ENCODE peak calls at places on chromosomes 16 and 17, in four cellular contexts. L is mucosa of descending colon, F is heart left ventricle, M is H7. U is an unnamed sample.

GRCh38 chr16:86087561-86088230 is 188.7 kb downstream of the IRF8 start:
- DNase-seq in L (no peak), F (no peak), M (no peak), U (peak)

GRCh38 chr16:1414532-1415265 is at the start of gene UNKL:
- DNase-seq in M (peak), F (peak), L (peak), U (peak)

GRCh38 chr16:81873843-81874752 is 95.0 kb downstream of the PLCG2 start:
- DNase-seq in L (no peak), F (no peak), M (peak), U (no peak)

GRCh38 chr17:81994593-81995462 is 17.4 kb downstream of the ASPSCR1 start:
- DNase-seq in F (peak), L (peak), M (peak), U (no peak)

GRCh38 chr17:32342603-32343325 is 791 bp upstream of the C17orf75 start:
- DNase-seq in M (no peak), F (no peak), L (no peak), U (no peak)

GRCh38 chr17:75525806-75526554 is 483 bp downstream of the LLGL2 start:
- DNase-seq in L (peak), M (peak), F (no peak), U (no peak)

GRCh38 chr17:82399601-82400101 is 18.5 kb upstream of the HEXD start:
- DNase-seq in M (peak), F (no peak), L (no peak), U (peak)

GRCh38 chr16:8026450-8026849 is 563.9 kb downstream of the TMEM114 start:
- DNase-seq in F (no peak), L (no peak), M (peak), U (no peak)

GRCh38 chr17:40124279-40125141 is 2.7 kb downstream of the MSL1 start:
- DNase-seq in L (no peak), F (no peak), M (peak), U (no peak)

GRCh38 chr17:67016039-67016762 is 28.2 kb upstream of the CACNG1 start:
- DNase-seq in L (no peak), F (no peak), M (peak), U (no peak)

GRCh38 chr17:29162909-29163341 is 17.3 kb downstream of the MYO18A start:
- DNase-seq in M (no peak), F (no peak), L (no peak), U (peak)

GRCh38 chr17:33511670-33512069 is 218.6 kb upstream of the ASIC2 start:
- DNase-seq in M (no peak), L (no peak), F (no peak), U (no peak)

GRCh38 chr17:2064980-2065785 is 10.3 kb downstream of the HIC1 start:
- DNase-seq in F (peak), M (peak), L (no peak), U (peak)

GRCh38 chr17:39739020-39739884 is 1.5 kb downstream of the GRB7 start:
- DNase-seq in M (peak), F (no peak), L (peak), U (peak)

GRCh38 chr17:16962804-16963203 is 9.1 kb downstream of the TNFRSF13B start:
- DNase-seq in L (no peak), M (no peak), F (no peak), U (no peak)

GRCh38 chr16:84411768-84412167 is 43.4 kb downstream of the ATP2C2 start:
- DNase-seq in L (no peak), M (no peak), F (no peak), U (no peak)

GRCh38 chr17:72219136-72219823 is 98.5 kb downstream of the SOX9 start:
- DNase-seq in M (peak), L (no peak), F (no peak), U (no peak)

GRCh38 chr17:56754523-56755208 is 79.1 kb downstream of the C17orf67 start:
- DNase-seq in M (peak), L (no peak), F (no peak), U (no peak)

GRCh38 chr17:55444471-55445441 is 23.1 kb upstream of the MMD start:
- DNase-seq in L (no peak), F (no peak), M (no peak), U (no peak)

GRCh38 chr16:48609453-48610023 is 442 bp downstream of the N4BP1 start:
- DNase-seq in L (peak), F (peak), M (peak), U (peak)

GRCh38 chr16:68335175-68335574 is 24.4 kb downstream of the PRMT7 start:
- DNase-seq in L (no peak), F (no peak), M (no peak), U (peak)

GRCh38 chr16:86892509-86892908 is 314.2 kb downstream of the FOXL1 start:
- DNase-seq in L (no peak), F (no peak), M (no peak), U (no peak)

GRCh38 chr16:8885674-8886592 is 3.8 kb downstream of the LITAFD start:
- DNase-seq in L (peak), F (no peak), M (peak), U (peak)

GRCh38 chr16:8862309-8863130 is 6.3 kb downstream of the CARHSP1 start:
- DNase-seq in L (peak), M (no peak), F (peak), U (peak)

GRCh38 chr16:4414187-4414909 is 2.0 kb downstream of the CORO7 start:
- DNase-seq in L (no peak), M (no peak), F (no peak), U (no peak)

GRCh38 chr17:81517339-81518112 is 4.9 kb upstream of the ACTG1 start:
- DNase-seq in F (no peak), M (peak), L (peak), U (peak)

GRCh38 chr16:81076566-81077076 is 417 bp downstream of the C16orf46 start:
- DNase-seq in F (peak), L (peak), M (peak), U (peak)

GRCh38 chr16:69762843-69763556 is 868 bp downstream of the WWP2 start:
- DNase-seq in M (no peak), L (no peak), F (no peak), U (no peak)

GRCh38 chr16:27204232-27204915 is 1.0 kb downstream of the KDM8 start:
- DNase-seq in F (no peak), L (no peak), M (no peak), U (no peak)

GRCh38 chr16:11743308-11744074 is 834 bp upstream of the TXNDC11 start:
- DNase-seq in M (no peak), L (no peak), F (no peak), U (peak)

GRCh38 chr17:34610038-34610437 is 30.7 kb downstream of the TMEM132E start:
- DNase-seq in F (no peak), L (no peak), M (no peak), U (no peak)

GRCh38 chr16:58046936-58047335 is 21.4 kb downstream of the MMP15 start:
- DNase-seq in M (peak), F (no peak), L (no peak), U (no peak)

GRCh38 chr16:58658796-58659211 is 25.8 kb downstream of the SLC38A7 start:
- DNase-seq in L (no peak), M (no peak), F (no peak), U (no peak)

GRCh38 chr16:48810803-48811453 is 200.9 kb upstream of the N4BP1 start:
- DNase-seq in L (no peak), M (peak), F (no peak), U (no peak)

GRCh38 chr17:82390860-82391435 is 19.4 kb downstream of the UTS2R start:
- DNase-seq in M (peak), L (no peak), F (peak), U (peak)

GRCh38 chr16:57608462-57609113 is 19.8 kb upstream of the ADGRG1 start:
- DNase-seq in F (no peak), L (no peak), M (peak), U (peak)

GRCh38 chr16:49557070-49557446 is 183.5 kb downstream of the C16orf78 start:
- DNase-seq in F (no peak), M (peak), L (no peak), U (no peak)

GRCh38 chr16:66460703-66461102 is 33.6 kb downstream of the BEAN1 start:
- DNase-seq in F (no peak), L (no peak), M (no peak), U (no peak)
- H3K4me3 ChIP-seq in F (no peak), L (no peak), M (no peak), U (no peak)

GRCh38 chr16:87951550-87952538 is 610 bp downstream of the BANP start:
- DNase-seq in M (no peak), L (peak), F (no peak), U (peak)

GRCh38 chr16:87954361-87954760 is 3.1 kb downstream of the BANP start:
- DNase-seq in M (peak), L (no peak), F (no peak), U (no peak)

GRCh38 chr16:87953308-87954208 is 2.3 kb downstream of the BANP start:
- DNase-seq in L (no peak), M (no peak), F (no peak), U (peak)

GRCh38 chr16:87950765-87951549 is at the start of gene BANP:
- DNase-seq in F (peak), L (peak), M (peak), U (peak)

GRCh38 chr16:87952751-87953150 is 1.5 kb downstream of the BANP start:
- DNase-seq in L (no peak), M (no peak), F (no peak), U (peak)
- H3K4me3 ChIP-seq in L (no peak), M (no peak), F (no peak), U (peak)

GRCh38 chr17:58699771-58700170 is 7.4 kb downstream of the RAD51C start:
- DNase-seq in M (no peak), F (no peak), L (no peak), U (no peak)

GRCh38 chr17:58703137-58703846 is 10.9 kb downstream of the RAD51C start:
- DNase-seq in F (no peak), L (no peak), M (no peak), U (no peak)

GRCh38 chr17:58703887-58704286 is 11.5 kb downstream of the RAD51C start:
- DNase-seq in L (no peak), F (no peak), M (no peak), U (no peak)

GRCh38 chr17:58702045-58702476 is 9.7 kb downstream of the RAD51C start:
- DNase-seq in L (no peak), M (no peak), F (no peak), U (no peak)

GRCh38 chr17:58702708-58703107 is 10.3 kb downstream of the RAD51C start:
- DNase-seq in F (no peak), M (no peak), L (no peak), U (no peak)
- H3K4me3 ChIP-seq in F (no peak), M (no peak), L (no peak), U (no peak)

GRCh38 chr17:45425125-45425983 is 7.3 kb downstream of the ARHGAP27 start:
- DNase-seq in L (peak), F (peak), M (peak), U (peak)

GRCh38 chr17:45425984-45426413 is 6.7 kb downstream of the ARHGAP27 start:
- DNase-seq in M (no peak), L (no peak), F (no peak), U (peak)

GRCh38 chr17:45424769-45425124 is 7.9 kb downstream of the ARHGAP27 start:
- DNase-seq in F (no peak), M (peak), L (no peak), U (no peak)

GRCh38 chr17:45423936-45424335 is 8.7 kb downstream of the ARHGAP27 start:
- DNase-seq in M (no peak), L (no peak), F (no peak), U (peak)

DNA sequence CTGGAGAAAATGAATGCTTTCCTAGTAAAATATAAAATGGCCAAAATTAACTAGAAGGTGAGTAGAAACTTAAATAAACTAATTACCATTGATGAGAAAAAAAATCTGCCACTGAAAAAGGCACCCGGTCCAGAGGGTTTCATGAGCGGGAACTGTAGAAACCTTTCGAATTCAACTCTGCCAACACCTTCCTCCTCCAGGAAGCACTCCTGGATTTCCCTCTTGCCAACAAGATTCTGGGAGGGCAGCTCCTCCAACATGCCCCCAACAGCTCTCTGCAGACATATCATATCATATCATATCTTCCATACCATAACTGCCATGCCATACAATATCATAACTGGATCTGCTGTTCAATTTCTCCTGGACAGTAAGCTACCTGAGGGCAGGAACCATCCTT is 9.4 kb downstream of the ARHGAP27 start:
- DNase-seq in L (no peak), M (no peak), F (no peak), U (no peak)
- H3K4me3 ChIP-seq in L (no peak), M (no peak), F (no peak), U (no peak)

GRCh38 chr17:14297161-14297851 is 3.6 kb upstream of the HS3ST3B1 start:
- DNase-seq in M (peak), L (peak), F (peak), U (peak)
- H3K4me3 ChIP-seq in M (peak), L (no peak), F (no peak), U (no peak)

U was measured in kidney.